ENCODE peak calls at places on chromosome 22, in seven cellular contexts. X is GM13976, L is fibroblast of mammary gland, J is WTC11, Q is cardiac muscle cell, C is thoracic aorta, E is OCI-LY7. B is an unnamed sample.

GRCh38 chr22:19044381-19044780 is 77.8 kb downstream of the DGCR2 start:
- DNase-seq in C (no peak), J (no peak), L (no peak), X (no peak), Q (no peak), E (no peak), B (no peak)

GRCh38 chr22:46687045-46687444 is 51.0 kb downstream of the CERK start:
- DNase-seq in J (no peak), Q (no peak), C (no peak), L (no peak), E (no peak), X (no peak), B (no peak)

GRCh38 chr22:45911601-45912271 is 65.2 kb downstream of the WNT7B start:
- DNase-seq in J (no peak), L (peak; percentile 45), X (no peak), E (no peak), Q (peak; percentile 11), C (no peak), B (peak; percentile 95)

GRCh38 chr22:18152519-18152918 is 2.5 kb downstream of the USP18 start:
- DNase-seq in Q (no peak), L (no peak), J (no peak), X (peak; percentile 81), C (no peak), E (no peak), B (no peak)

GRCh38 chr22:34004058-34004457 is 83.8 kb upstream of the LARGE1 start:
- DNase-seq in L (no peak), Q (no peak), E (no peak), X (no peak), J (no peak), C (no peak), B (no peak)

GRCh38 chr22:45224331-45224730 is 16.4 kb downstream of the KIAA0930 start:
- DNase-seq in X (no peak), E (no peak), Q (no peak), L (no peak), C (no peak), J (no peak), B (no peak)

GRCh38 chr22:45318168-45318557 is 8.4 kb downstream of the FAM118A start:
- DNase-seq in J (no peak), X (peak; percentile 86), L (peak; percentile 93), Q (peak; percentile 97), E (peak; percentile 34), C (peak; percentile 80), B (peak; percentile 46)

GRCh38 chr22:25067851-25068421 is 115.4 kb downstream of the KIAA1671 start:
- DNase-seq in X (no peak), Q (no peak), J (no peak), E (no peak), C (peak; percentile 40), L (no peak), B (no peak)

GRCh38 chr22:17237031-17237668 is 17.9 kb upstream of the ADA2 start:
- DNase-seq in C (no peak), Q (no peak), E (peak; percentile 67), X (peak; percentile 84), J (no peak), L (no peak), B (no peak)

GRCh38 chr22:48528221-48528915 is 1299.3 kb downstream of the BRD1 start:
- DNase-seq in E (no peak), X (no peak), J (no peak), L (no peak), Q (no peak), C (no peak), B (no peak)

GRCh38 chr22:49115186-49115585 is 712.5 kb downstream of the BRD1 start:
- DNase-seq in E (no peak), J (no peak), X (no peak), Q (no peak), C (no peak), L (no peak), B (no peak)

GRCh38 chr22:44023404-44024287 is 456 bp upstream of the PARVB start:
- DNase-seq in X (peak; percentile 85), E (no peak), C (no peak), L (peak; percentile 34), J (peak; percentile 43), Q (peak; percentile 46), B (peak; percentile 8)

GRCh38 chr22:39928556-39929401 is 27.9 kb downstream of the GRAP2 start:
- DNase-seq in C (no peak), Q (no peak), J (no peak), L (no peak), E (no peak), X (no peak), B (peak; percentile 23)

GRCh38 chr22:30290679-30291333 is 1.5 kb upstream of the CASTOR1 start:
- DNase-seq in L (peak; percentile 73), Q (peak; percentile 87), X (no peak), J (no peak), E (peak; percentile 58), C (peak; percentile 84), B (peak; percentile 88)

GRCh38 chr22:23131931-23132330 is 9.9 kb downstream of the RSPH14 start:
- DNase-seq in X (no peak), E (no peak), J (no peak), C (no peak), L (no peak), Q (no peak), B (no peak)

GRCh38 chr22:49081926-49082325 is 745.7 kb downstream of the BRD1 start:
- DNase-seq in X (no peak), Q (no peak), C (no peak), E (no peak), J (no peak), L (no peak), B (no peak)

GRCh38 chr22:43398246-43398645 is 13.6 kb upstream of the MPPED1 start:
- DNase-seq in E (no peak), J (no peak), L (no peak), C (no peak), Q (no peak), X (no peak), B (no peak)

GRCh38 chr22:41512421-41513194 is 31.7 kb downstream of the POLR3H start:
- DNase-seq in X (peak; percentile 28), L (peak; percentile 66), C (no peak), E (no peak), Q (peak; percentile 75), J (peak; percentile 86), B (peak; percentile 87)

GRCh38 chr22:47322854-47323253 is 560.4 kb downstream of the TBC1D22A start:
- DNase-seq in E (no peak), L (no peak), C (no peak), X (no peak), J (no peak), Q (no peak), B (no peak)

GRCh38 chr22:34414467-34415440 is 494.5 kb upstream of the LARGE1 start:
- DNase-seq in L (peak; percentile 8), J (peak; percentile 80), Q (peak; percentile 1), C (no peak), E (peak; percentile 69), X (peak; percentile 39), B (no peak)

GRCh38 chr22:42060489-42060888 is 10.1 kb downstream of the NAGA start:
- DNase-seq in C (no peak), X (no peak), J (no peak), E (no peak), L (no peak), Q (no peak), B (no peak)

GRCh38 chr22:25057013-25057881 is 104.7 kb downstream of the KIAA1671 start:
- DNase-seq in J (peak; percentile 95), X (peak; percentile 78), E (peak; percentile 43), L (peak; percentile 23), Q (peak; percentile 49), C (no peak), B (peak; percentile 65)

GRCh38 chr22:26672060-26672471 is 14.7 kb downstream of the MIAT start:
- DNase-seq in X (peak; percentile 47), C (no peak), L (no peak), E (no peak), J (no peak), Q (no peak), B (no peak)

GRCh38 chr22:47307812-47308211 is 545.4 kb downstream of the TBC1D22A start:
- DNase-seq in X (no peak), Q (no peak), J (no peak), L (no peak), C (no peak), E (no peak), B (no peak)

GRCh38 chr22:19936513-19936912 is 5.1 kb upstream of the COMT start:
- DNase-seq in E (no peak), L (no peak), J (no peak), X (no peak), Q (no peak), C (no peak), B (no peak)

GRCh38 chr22:37225481-37225880 is 13.2 kb upstream of the SSTR3 start:
- DNase-seq in X (no peak), C (no peak), J (no peak), L (no peak), Q (no peak), E (peak; percentile 51), B (no peak)
- TF ChIP-seq CTCF in X (peak; percentile 32), C (no peak), J (no peak), L (peak; percentile 10), Q (no peak), E (peak; percentile 69), B (no peak)

GRCh38 chr22:36998620-36999351 is 20.5 kb downstream of the TST start:
- DNase-seq in X (no peak), C (no peak), J (peak; percentile 46), Q (peak; percentile 21), L (peak; percentile 51), E (no peak), B (peak; percentile 78)
- TF ChIP-seq CTCF in X (no peak), C (no peak), J (no peak), Q (no peak), L (peak; percentile 12), E (peak; percentile 42), B (peak; percentile 6)

GRCh38 chr22:38222797-38223119 is 21.0 kb downstream of the MAFF start:
- DNase-seq in Q (no peak), J (no peak), L (no peak), X (no peak), C (no peak), E (no peak), B (peak; percentile 80)

GRCh38 chr22:38220653-38221386 is 19.0 kb downstream of the MAFF start:
- DNase-seq in C (no peak), X (no peak), L (no peak), J (no peak), E (no peak), Q (no peak), B (no peak)

GRCh38 chr22:38221407-38221806 is 19.6 kb downstream of the MAFF start:
- DNase-seq in E (no peak), X (no peak), Q (no peak), L (no peak), C (no peak), J (no peak), B (no peak)

GRCh38 chr22:38221908-38222796 is 20.4 kb downstream of the MAFF start:
- DNase-seq in L (no peak), C (no peak), Q (no peak), X (no peak), J (peak; percentile 34), E (peak; percentile 17), B (no peak)

GRCh38 chr22:38223289-38223960 is 21.6 kb downstream of the MAFF start:
- DNase-seq in C (no peak), J (no peak), L (no peak), X (no peak), E (peak; percentile 65), Q (no peak), B (no peak)
- TF ChIP-seq CTCF in C (no peak), J (no peak), L (no peak), X (no peak), E (peak; percentile 72), Q (no peak), B (peak; percentile 26)

DNA sequence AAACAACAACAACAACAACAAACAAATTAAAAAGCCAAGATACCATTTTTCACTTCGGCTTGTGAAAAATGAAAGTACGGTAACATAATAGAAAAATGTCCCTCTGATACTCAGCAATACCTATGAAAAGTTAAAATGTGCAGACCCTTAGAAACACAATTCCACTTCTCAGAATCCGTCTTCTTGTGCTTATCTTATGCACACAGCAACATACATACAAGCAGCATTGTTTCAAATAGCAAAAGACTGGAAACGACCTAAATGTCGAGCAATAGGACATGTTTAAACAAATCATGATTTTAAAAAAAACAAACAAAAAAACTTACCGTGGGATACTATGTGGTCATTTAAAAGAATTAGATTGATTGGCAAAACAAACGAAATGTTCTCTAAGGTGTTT is 26.5 kb downstream of the RBFOX2 start:
- DNase-seq in L (no peak), Q (no peak), J (no peak), X (no peak), E (no peak), C (no peak), B (no peak)
- TF ChIP-seq CTCF in L (no peak), Q (no peak), J (no peak), X (no peak), E (no peak), C (no peak), B (no peak)

B was measured in MCF 10A.